ENCODE peak calls at places on chromosomes 3 and 15, in four cellular contexts. V is IMR-90, O is H1, F is H9. J is an unnamed sample.

GRCh38 chr15:89824607-89824867 is 9.9 kb upstream of the ANPEP start:
- DNase-seq in V (no peak), O (no peak), F (peak; percentile 40), J (no peak)

GRCh38 chr3:168878655-168879054 is 782.9 kb upstream of the GOLIM4 start:
- DNase-seq in V (peak; percentile 47), O (no peak), F (no peak), J (peak; percentile 22)

GRCh38 chr15:70587896-70588567 is 175.3 kb downstream of the UACA start:
- DNase-seq in V (no peak), O (no peak), F (peak; percentile 20), J (no peak)

GRCh38 chr15:74176262-74177208 is 3.0 kb downstream of the ISLR start:
- DNase-seq in V (no peak), O (no peak), F (peak; percentile 49), J (peak; percentile 72)

GRCh38 chr15:87792250-87793030 is 464.1 kb downstream of the NTRK3 start:
- DNase-seq in V (peak; percentile 39), O (no peak), F (no peak), J (peak; percentile 6)

GRCh38 chr3:32596926-32597369 is 26.3 kb upstream of the DYNC1LI1 start:
- DNase-seq in V (peak; percentile 85), O (no peak), F (no peak), J (no peak)

GRCh38 chr3:39809995-39810595 is 686 bp downstream of the MYRIP start:
- DNase-seq in V (no peak), O (peak; percentile 65), F (peak; percentile 43), J (peak; percentile 28)

GRCh38 chr15:100856847-100857246 is 22.8 kb upstream of the ALDH1A3 start:
- DNase-seq in V (no peak), O (no peak), F (no peak), J (no peak)

GRCh38 chr3:170330366-170330765 is 27.1 kb upstream of the SKIL start:
- DNase-seq in V (peak; percentile 46), O (peak; percentile 23), F (peak; percentile 31), J (peak; percentile 76)

GRCh38 chr3:181066688-181067087 is 77.2 kb upstream of the DNAJC19 start:
- DNase-seq in V (no peak), O (no peak), F (no peak), J (no peak)

GRCh38 chr15:95160316-95160715 is 929.0 kb downstream of the MCTP2 start:
- DNase-seq in V (no peak), O (no peak), F (no peak), J (no peak)

GRCh38 chr3:84904819-84905555 is 53.8 kb upstream of the CADM2 start:
- DNase-seq in V (no peak), O (peak; percentile 46), F (peak; percentile 67), J (no peak)
- H4K5ac ChIP-seq in V (no peak overlapping the region), O (no peak overlapping the region), F (no peak overlapping the region), J (no peak overlapping the region)

GRCh38 chr3:127192576-127193232 is at the start of gene PRR23E:
- DNase-seq in V (no peak), O (peak; percentile 39), F (no peak), J (no peak)
- H4K5ac ChIP-seq in V (no peak within 1 kb of the TSS), O (no peak within 1 kb of the TSS), F (no peak within 1 kb of the TSS), J (no peak within 1 kb of the TSS)

DNA sequence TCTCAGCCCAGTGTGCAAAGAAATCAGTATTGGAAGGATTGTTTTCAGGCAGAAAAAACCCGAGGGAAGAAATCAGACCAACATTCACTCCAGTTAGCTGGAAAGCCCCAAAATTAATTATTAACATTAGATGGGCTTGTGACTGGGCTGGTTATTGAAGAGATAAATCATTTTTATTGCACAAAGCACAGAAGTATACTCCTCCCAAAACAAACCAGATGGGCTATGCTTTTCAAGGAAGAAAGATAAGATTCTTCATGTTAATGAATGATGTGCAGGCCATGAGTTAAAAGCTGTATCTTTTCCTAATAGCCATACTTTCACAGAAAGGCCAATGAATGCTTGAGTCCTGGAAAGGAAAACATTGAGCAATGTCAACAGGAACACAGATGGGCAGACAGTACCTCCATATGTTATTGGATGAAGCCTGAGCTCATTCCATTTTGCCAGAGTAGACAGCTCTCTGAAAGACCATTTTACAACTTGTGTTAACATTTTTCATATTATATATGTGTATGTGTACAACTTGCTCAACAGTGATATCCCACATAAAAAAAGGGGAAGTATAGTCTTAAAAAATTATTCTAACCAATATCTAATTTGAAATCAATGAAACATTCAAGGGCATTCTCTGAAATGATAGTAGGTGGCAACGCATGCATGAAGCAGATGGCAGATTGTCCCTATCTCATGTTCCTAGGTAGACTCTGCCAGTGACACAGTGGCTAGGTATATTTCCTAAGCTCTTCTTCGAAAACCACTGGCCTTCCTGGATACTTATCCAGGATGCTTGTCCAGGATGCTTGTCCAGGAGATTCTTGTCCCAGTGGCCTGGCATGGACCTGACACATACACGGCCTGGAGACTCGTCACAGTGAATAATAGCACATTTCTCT is 55.2 kb downstream of the OCA2 start:
- DNase-seq in V (no peak), O (no peak), F (no peak), J (no peak)
- H4K5ac ChIP-seq in V (no peak overlapping the region), O (no peak overlapping the region), F (no peak overlapping the region), J (no peak overlapping the region)

DNA sequence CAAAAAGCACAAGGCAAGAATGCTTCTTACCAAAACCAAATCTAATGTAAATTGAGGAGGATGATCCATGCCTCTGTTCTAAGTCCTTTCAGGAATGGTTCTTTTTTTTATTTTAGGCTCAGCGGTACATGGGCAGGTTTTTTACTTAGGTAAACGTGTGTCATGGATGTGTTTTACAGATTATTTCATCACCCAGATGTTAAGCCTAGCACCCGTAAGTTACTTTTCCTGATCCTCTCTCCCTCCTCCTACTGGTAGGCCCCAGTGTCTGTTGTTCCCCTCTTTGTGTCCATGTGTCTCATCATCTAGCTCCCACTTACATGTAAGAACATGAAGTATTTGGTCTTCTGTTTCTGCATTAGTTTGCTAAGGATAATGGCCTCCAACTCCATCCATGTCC is 289.2 kb upstream of the THBS1 start:
- DNase-seq in V (no peak), O (no peak), F (no peak), J (no peak)
- H4K5ac ChIP-seq in V (no peak overlapping the region), O (no peak overlapping the region), F (no peak overlapping the region), J (no peak overlapping the region)

GRCh38 chr3:141204343-141204742 is 27.3 kb upstream of the PXYLP1 start:
- DNase-seq in V (no peak), O (no peak), F (no peak), J (no peak)

GRCh38 chr3:141203866-141204265 is 27.8 kb upstream of the PXYLP1 start:
- DNase-seq in V (no peak), O (no peak), F (no peak), J (no peak)

GRCh38 chr3:141201122-141201521 is 30.5 kb upstream of the PXYLP1 start:
- DNase-seq in V (no peak), O (no peak), F (no peak), J (no peak)

DNA sequence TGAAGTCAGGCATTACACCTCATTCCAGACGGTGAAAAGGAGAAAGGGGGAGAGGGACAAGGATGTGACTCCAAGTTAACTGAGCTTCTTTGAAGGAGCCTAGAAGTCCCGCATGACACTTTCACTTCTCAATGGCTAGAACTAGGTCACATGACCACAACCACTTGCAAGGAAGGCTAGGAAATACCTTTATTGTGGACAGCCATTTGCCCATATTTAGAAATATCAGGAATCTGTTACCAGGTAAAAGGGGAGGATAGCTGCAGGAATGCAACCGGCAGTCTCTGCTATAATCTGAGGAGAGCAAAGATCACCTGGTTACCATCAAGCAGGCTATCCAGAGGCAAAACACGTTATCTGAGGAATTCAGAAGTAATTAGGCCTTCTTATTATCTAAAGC is 28.9 kb upstream of the PXYLP1 start:
- DNase-seq in V (no peak), O (no peak), F (no peak), J (no peak)
- H4K5ac ChIP-seq in V (no peak overlapping the region), O (no peak overlapping the region), F (no peak overlapping the region), J (no peak overlapping the region)

GRCh38 chr15:36282821-36283220 is 296.6 kb upstream of the CDIN1 start:
- DNase-seq in V (no peak), O (no peak), F (no peak), J (no peak)

GRCh38 chr15:36284911-36285310 is 294.5 kb upstream of the CDIN1 start:
- DNase-seq in V (no peak), O (no peak), F (no peak), J (no peak)
- H4K5ac ChIP-seq in V (no peak overlapping the region), O (no peak overlapping the region), F (no peak overlapping the region), J (no peak overlapping the region)

DNA sequence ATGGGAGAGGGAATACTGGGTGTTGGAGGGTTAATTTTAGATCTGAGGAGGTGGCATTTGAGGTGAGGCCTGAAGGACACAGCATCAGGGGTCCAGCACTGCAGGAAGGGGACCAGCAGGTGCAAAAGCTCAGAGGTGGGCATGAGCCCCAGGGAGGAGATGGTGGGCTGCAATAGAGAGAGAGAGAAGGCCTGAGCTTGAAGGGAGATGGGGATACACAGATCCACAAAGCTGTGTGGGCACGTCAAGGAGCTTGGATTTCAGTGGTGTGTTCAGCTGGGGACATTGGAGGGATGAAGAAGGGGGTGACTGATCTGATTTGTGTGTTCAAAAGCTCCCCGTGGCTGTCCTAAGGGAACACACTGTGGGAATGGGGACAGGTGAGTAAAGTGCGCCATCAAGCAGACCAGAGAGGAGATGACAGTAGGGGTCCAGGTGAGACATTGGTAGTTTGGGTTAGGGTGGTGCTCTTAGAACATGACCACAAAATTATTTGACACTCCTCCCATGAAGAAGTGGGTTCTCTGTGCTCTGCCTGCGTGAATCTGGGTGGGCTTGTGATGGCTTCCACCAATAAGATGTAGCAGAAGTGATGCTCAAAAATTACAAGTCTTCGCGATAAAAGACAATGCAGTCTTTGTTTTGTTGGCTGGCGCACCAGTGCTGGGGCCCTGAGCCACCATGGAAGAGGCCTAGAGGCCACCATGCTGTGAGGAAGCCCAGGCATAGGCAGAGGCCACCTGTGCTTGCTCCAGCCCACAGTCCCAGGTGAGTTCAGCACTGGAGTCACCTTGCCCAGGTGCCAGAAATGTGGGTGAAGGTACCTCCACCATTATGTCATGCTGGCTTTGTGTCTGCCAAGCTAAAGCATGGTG is 1.9 kb upstream of the WNT7A start:
- DNase-seq in V (no peak), O (peak; percentile 34), F (peak; percentile 11), J (no peak)
- H4K5ac ChIP-seq in V (no peak overlapping the region), O (no peak overlapping the region), F (no peak overlapping the region), J (no peak overlapping the region)

GRCh38 chr3:72451840-72452239 is 396.4 kb downstream of the SHQ1 start:
- DNase-seq in V (no peak), O (no peak), F (no peak), J (peak; percentile 44)
- H4K5ac ChIP-seq in V (no peak overlapping the region), O (no peak overlapping the region), F (no peak overlapping the region), J (no peak overlapping the region)